ENCODE peak calls at places on chromosomes 11 and 22, in ten cellular contexts. One of them, this sample, is unnamed.

GRCh38 chr11:49405743-49406142 is 197.3 kb upstream of the FOLH1 start:
- DNase-seq in CD8-positive, alpha-beta T cell: no peak
- DNase-seq in cardiac muscle cell: no peak
- DNase-seq in stomach: no peak
- DNase-seq in AG04450: no peak
- DNase-seq in HFFc6: no peak
- DNase-seq in brain microvascular endothelial cell: no peak
- DNase-seq in choroid plexus epithelial cell: no peak
- DNase-seq in A549: no peak
- DNase-seq in lower leg skin: no peak
- DNase-seq in this sample: no peak

GRCh38 chr22:43232445-43232844 is 45.5 kb upstream of the TTLL12 start:
- DNase-seq in lower leg skin: no peak
- DNase-seq in CD8-positive, alpha-beta T cell: no peak
- DNase-seq in AG04450: no peak
- DNase-seq in cardiac muscle cell: no peak
- DNase-seq in stomach: no peak
- DNase-seq in A549: no peak
- DNase-seq in brain microvascular endothelial cell: no peak
- DNase-seq in HFFc6: no peak
- DNase-seq in choroid plexus epithelial cell: no peak
- DNase-seq in this sample: no peak

GRCh38 chr11:61378713-61379313 is 13.6 kb upstream of the TMEM216 start:
- DNase-seq in A549: peak
- DNase-seq in HFFc6: peak
- DNase-seq in choroid plexus epithelial cell: peak
- DNase-seq in CD8-positive, alpha-beta T cell: no peak
- DNase-seq in brain microvascular endothelial cell: peak
- DNase-seq in cardiac muscle cell: peak
- DNase-seq in lower leg skin: no peak
- DNase-seq in AG04450: peak
- DNase-seq in stomach: no peak
- DNase-seq in this sample: no peak

GRCh38 chr22:22702159-22702873 is 57.9 kb downstream of the GGTLC2 start:
- DNase-seq in stomach: no peak
- DNase-seq in CD8-positive, alpha-beta T cell: no peak
- DNase-seq in cardiac muscle cell: no peak
- DNase-seq in A549: no peak
- DNase-seq in lower leg skin: peak
- DNase-seq in brain microvascular endothelial cell: no peak
- DNase-seq in AG04450: no peak
- DNase-seq in choroid plexus epithelial cell: no peak
- DNase-seq in HFFc6: no peak
- DNase-seq in this sample: peak

GRCh38 chr11:46874586-46874985 is 28.5 kb upstream of the CKAP5 start:
- DNase-seq in cardiac muscle cell: no peak
- DNase-seq in stomach: no peak
- DNase-seq in lower leg skin: no peak
- DNase-seq in A549: no peak
- DNase-seq in brain microvascular endothelial cell: no peak
- DNase-seq in CD8-positive, alpha-beta T cell: no peak
- DNase-seq in HFFc6: no peak
- DNase-seq in AG04450: no peak
- DNase-seq in choroid plexus epithelial cell: no peak
- DNase-seq in this sample: no peak

GRCh38 chr11:65975771-65976170 is 14.2 kb downstream of the SART1 start:
- DNase-seq in choroid plexus epithelial cell: no peak
- DNase-seq in lower leg skin: no peak
- DNase-seq in AG04450: no peak
- DNase-seq in stomach: no peak
- DNase-seq in CD8-positive, alpha-beta T cell: no peak
- DNase-seq in HFFc6: no peak
- DNase-seq in cardiac muscle cell: no peak
- DNase-seq in brain microvascular endothelial cell: no peak
- DNase-seq in A549: no peak
- DNase-seq in this sample: no peak

GRCh38 chr11:64019106-64020031 is 16.4 kb upstream of the FLRT1 start:
- DNase-seq in stomach: peak
- DNase-seq in AG04450: no peak
- DNase-seq in choroid plexus epithelial cell: no peak
- DNase-seq in A549: no peak
- DNase-seq in HFFc6: no peak
- DNase-seq in brain microvascular endothelial cell: no peak
- DNase-seq in CD8-positive, alpha-beta T cell: no peak
- DNase-seq in lower leg skin: no peak
- DNase-seq in cardiac muscle cell: no peak
- DNase-seq in this sample: no peak

GRCh38 chr11:68206211-68206610 is 6.9 kb downstream of the KMT5B start:
- DNase-seq in HFFc6: peak
- DNase-seq in A549: peak
- DNase-seq in CD8-positive, alpha-beta T cell: no peak
- DNase-seq in AG04450: no peak
- DNase-seq in stomach: no peak
- DNase-seq in brain microvascular endothelial cell: peak
- DNase-seq in cardiac muscle cell: peak
- DNase-seq in choroid plexus epithelial cell: peak
- DNase-seq in lower leg skin: no peak
- DNase-seq in this sample: no peak

GRCh38 chr22:50305393-50305657 is 2.1 kb downstream of the PLXNB2 start:
- DNase-seq in AG04450: no peak
- DNase-seq in brain microvascular endothelial cell: no peak
- DNase-seq in choroid plexus epithelial cell: no peak
- DNase-seq in lower leg skin: no peak
- DNase-seq in A549: no peak
- DNase-seq in cardiac muscle cell: no peak
- DNase-seq in CD8-positive, alpha-beta T cell: no peak
- DNase-seq in stomach: no peak
- DNase-seq in HFFc6: no peak
- DNase-seq in this sample: no peak

GRCh38 chr11:31809857-31810778 is 1.0 kb downstream of the PAX6 start:
- DNase-seq in A549: peak
- DNase-seq in AG04450: no peak
- DNase-seq in brain microvascular endothelial cell: no peak
- DNase-seq in HFFc6: no peak
- DNase-seq in CD8-positive, alpha-beta T cell: no peak
- DNase-seq in cardiac muscle cell: peak
- DNase-seq in choroid plexus epithelial cell: peak
- DNase-seq in stomach: no peak
- DNase-seq in lower leg skin: peak
- DNase-seq in this sample: peak

GRCh38 chr11:73797457-73797856 is 9.8 kb downstream of the MRPL48 start:
- DNase-seq in brain microvascular endothelial cell: no peak
- DNase-seq in lower leg skin: no peak
- DNase-seq in AG04450: no peak
- DNase-seq in cardiac muscle cell: no peak
- DNase-seq in choroid plexus epithelial cell: no peak
- DNase-seq in stomach: no peak
- DNase-seq in CD8-positive, alpha-beta T cell: no peak
- DNase-seq in A549: no peak
- DNase-seq in HFFc6: no peak
- DNase-seq in this sample: no peak

GRCh38 chr11:62507023-62507422 is 39.6 kb downstream of the AHNAK start:
- DNase-seq in HFFc6: no peak
- DNase-seq in cardiac muscle cell: no peak
- DNase-seq in A549: no peak
- DNase-seq in CD8-positive, alpha-beta T cell: no peak
- DNase-seq in brain microvascular endothelial cell: no peak
- DNase-seq in stomach: no peak
- DNase-seq in AG04450: no peak
- DNase-seq in choroid plexus epithelial cell: no peak
- DNase-seq in lower leg skin: no peak
- DNase-seq in this sample: no peak

GRCh38 chr11:62506413-62506940 is 40.1 kb downstream of the AHNAK start:
- DNase-seq in choroid plexus epithelial cell: no peak
- DNase-seq in CD8-positive, alpha-beta T cell: no peak
- DNase-seq in stomach: no peak
- DNase-seq in brain microvascular endothelial cell: no peak
- DNase-seq in AG04450: no peak
- DNase-seq in A549: no peak
- DNase-seq in lower leg skin: no peak
- DNase-seq in cardiac muscle cell: no peak
- DNase-seq in HFFc6: no peak
- DNase-seq in this sample: no peak

GRCh38 chr11:62505784-62506145 is 40.8 kb downstream of the AHNAK start:
- DNase-seq in choroid plexus epithelial cell: no peak
- DNase-seq in stomach: no peak
- DNase-seq in lower leg skin: peak
- DNase-seq in CD8-positive, alpha-beta T cell: no peak
- DNase-seq in HFFc6: no peak
- DNase-seq in brain microvascular endothelial cell: no peak
- DNase-seq in AG04450: no peak
- DNase-seq in cardiac muscle cell: peak
- DNase-seq in A549: no peak
- DNase-seq in this sample: no peak

GRCh38 chr11:62505112-62505783 is 41.4 kb downstream of the AHNAK start:
- DNase-seq in stomach: no peak
- DNase-seq in AG04450: no peak
- DNase-seq in lower leg skin: peak
- DNase-seq in HFFc6: no peak
- DNase-seq in CD8-positive, alpha-beta T cell: no peak
- DNase-seq in brain microvascular endothelial cell: peak
- DNase-seq in cardiac muscle cell: peak
- DNase-seq in A549: no peak
- DNase-seq in choroid plexus epithelial cell: no peak
- DNase-seq in this sample: no peak

GRCh38 chr11:62508336-62509058 is 38.1 kb downstream of the AHNAK start:
- DNase-seq in A549: peak
- DNase-seq in CD8-positive, alpha-beta T cell: no peak
- DNase-seq in HFFc6: peak
- DNase-seq in choroid plexus epithelial cell: peak
- DNase-seq in brain microvascular endothelial cell: peak
- DNase-seq in AG04450: no peak
- DNase-seq in cardiac muscle cell: peak
- DNase-seq in stomach: peak
- DNase-seq in lower leg skin: peak
- DNase-seq in this sample: peak
- TF ChIP-seq CTCF in A549: peak
- TF ChIP-seq CTCF in CD8-positive, alpha-beta T cell: no peak
- TF ChIP-seq CTCF in HFFc6: peak
- TF ChIP-seq CTCF in choroid plexus epithelial cell: peak
- TF ChIP-seq CTCF in brain microvascular endothelial cell: peak
- TF ChIP-seq CTCF in AG04450: peak
- TF ChIP-seq CTCF in cardiac muscle cell: peak
- TF ChIP-seq CTCF in stomach: peak
- TF ChIP-seq CTCF in lower leg skin: no peak
- TF ChIP-seq CTCF in this sample: peak

GRCh38 chr11:86676533-86677154 is 4.2 kb upstream of the ME3 start:
- DNase-seq in A549: peak
- DNase-seq in lower leg skin: no peak
- DNase-seq in choroid plexus epithelial cell: no peak
- DNase-seq in cardiac muscle cell: peak
- DNase-seq in brain microvascular endothelial cell: no peak
- DNase-seq in HFFc6: no peak
- DNase-seq in AG04450: no peak
- DNase-seq in CD8-positive, alpha-beta T cell: no peak
- DNase-seq in stomach: no peak
- DNase-seq in this sample: no peak
- TF ChIP-seq CTCF in A549: peak
- TF ChIP-seq CTCF in lower leg skin: no peak
- TF ChIP-seq CTCF in choroid plexus epithelial cell: peak
- TF ChIP-seq CTCF in cardiac muscle cell: peak
- TF ChIP-seq CTCF in brain microvascular endothelial cell: peak
- TF ChIP-seq CTCF in HFFc6: peak
- TF ChIP-seq CTCF in AG04450: peak
- TF ChIP-seq CTCF in CD8-positive, alpha-beta T cell: no peak
- TF ChIP-seq CTCF in stomach: no peak
- TF ChIP-seq CTCF in this sample: no peak

GRCh38 chr11:134634897-134635831 is 223.1 kb upstream of the B3GAT1 start:
- DNase-seq in brain microvascular endothelial cell: no peak
- DNase-seq in cardiac muscle cell: no peak
- DNase-seq in lower leg skin: peak
- DNase-seq in stomach: no peak
- DNase-seq in CD8-positive, alpha-beta T cell: no peak
- DNase-seq in choroid plexus epithelial cell: no peak
- DNase-seq in AG04450: no peak
- DNase-seq in HFFc6: no peak
- DNase-seq in A549: no peak
- DNase-seq in this sample: no peak
- TF ChIP-seq CTCF in brain microvascular endothelial cell: no peak
- TF ChIP-seq CTCF in cardiac muscle cell: no peak
- TF ChIP-seq CTCF in lower leg skin: no peak
- TF ChIP-seq CTCF in stomach: no peak
- TF ChIP-seq CTCF in CD8-positive, alpha-beta T cell: no peak
- TF ChIP-seq CTCF in choroid plexus epithelial cell: no peak
- TF ChIP-seq CTCF in AG04450: no peak
- TF ChIP-seq CTCF in HFFc6: no peak
- TF ChIP-seq CTCF in A549: no peak
- TF ChIP-seq CTCF in this sample: no peak

GRCh38 chr11:17772704-17773600 is 38.4 kb downstream of the KCNC1 start:
- DNase-seq in brain microvascular endothelial cell: no peak
- DNase-seq in HFFc6: no peak
- DNase-seq in A549: no peak
- DNase-seq in CD8-positive, alpha-beta T cell: no peak
- DNase-seq in lower leg skin: no peak
- DNase-seq in AG04450: no peak
- DNase-seq in choroid plexus epithelial cell: no peak
- DNase-seq in stomach: no peak
- DNase-seq in cardiac muscle cell: no peak
- DNase-seq in this sample: no peak
- TF ChIP-seq CTCF in brain microvascular endothelial cell: no peak
- TF ChIP-seq CTCF in HFFc6: no peak
- TF ChIP-seq CTCF in A549: no peak
- TF ChIP-seq CTCF in CD8-positive, alpha-beta T cell: no peak
- TF ChIP-seq CTCF in lower leg skin: no peak
- TF ChIP-seq CTCF in AG04450: no peak
- TF ChIP-seq CTCF in choroid plexus epithelial cell: no peak
- TF ChIP-seq CTCF in stomach: no peak
- TF ChIP-seq CTCF in cardiac muscle cell: no peak
- TF ChIP-seq CTCF in this sample: no peak

GRCh38 chr22:19035474-19036228 is 86.6 kb downstream of the DGCR2 start:
- DNase-seq in cardiac muscle cell: peak
- DNase-seq in AG04450: no peak
- DNase-seq in lower leg skin: peak
- DNase-seq in brain microvascular endothelial cell: no peak
- DNase-seq in A549: peak
- DNase-seq in stomach: peak
- DNase-seq in choroid plexus epithelial cell: peak
- DNase-seq in CD8-positive, alpha-beta T cell: no peak
- DNase-seq in HFFc6: no peak
- DNase-seq in this sample: no peak
- TF ChIP-seq CTCF in cardiac muscle cell: no peak
- TF ChIP-seq CTCF in AG04450: no peak
- TF ChIP-seq CTCF in lower leg skin: no peak
- TF ChIP-seq CTCF in brain microvascular endothelial cell: no peak
- TF ChIP-seq CTCF in A549: no peak
- TF ChIP-seq CTCF in stomach: no peak
- TF ChIP-seq CTCF in choroid plexus epithelial cell: peak
- TF ChIP-seq CTCF in CD8-positive, alpha-beta T cell: no peak
- TF ChIP-seq CTCF in HFFc6: no peak
- TF ChIP-seq CTCF in this sample: no peak

DNA sequence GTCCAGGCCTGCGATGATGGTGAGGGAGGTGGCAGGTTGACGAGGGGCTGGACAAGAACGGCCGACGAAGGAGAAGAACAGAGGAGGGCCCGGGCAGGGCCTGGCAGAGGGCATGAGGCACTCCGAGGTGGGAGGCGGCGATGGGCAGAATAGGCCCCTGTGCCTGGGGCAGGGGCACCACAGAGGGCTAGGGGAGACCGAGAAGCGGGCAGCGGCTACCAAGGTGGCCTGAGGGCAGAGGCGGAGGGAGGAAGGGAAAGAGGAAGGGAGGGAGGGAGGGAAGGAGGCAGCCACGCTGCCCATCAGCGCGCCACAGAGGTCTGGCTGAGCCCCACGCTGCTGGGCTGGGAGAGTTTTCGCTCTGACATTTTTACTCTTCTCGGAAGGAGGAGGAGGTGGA is 11.3 kb downstream of the LSP1 start:
- DNase-seq in A549: no peak
- DNase-seq in brain microvascular endothelial cell: no peak
- DNase-seq in HFFc6: no peak
- DNase-seq in lower leg skin: no peak
- DNase-seq in AG04450: no peak
- DNase-seq in CD8-positive, alpha-beta T cell: no peak
- DNase-seq in choroid plexus epithelial cell: no peak
- DNase-seq in stomach: no peak
- DNase-seq in cardiac muscle cell: peak
- DNase-seq in this sample: no peak
- TF ChIP-seq CTCF in A549: no peak
- TF ChIP-seq CTCF in brain microvascular endothelial cell: no peak
- TF ChIP-seq CTCF in HFFc6: no peak
- TF ChIP-seq CTCF in lower leg skin: no peak
- TF ChIP-seq CTCF in AG04450: no peak
- TF ChIP-seq CTCF in CD8-positive, alpha-beta T cell: no peak
- TF ChIP-seq CTCF in choroid plexus epithelial cell: no peak
- TF ChIP-seq CTCF in stomach: no peak
- TF ChIP-seq CTCF in cardiac muscle cell: no peak
- TF ChIP-seq CTCF in this sample: no peak